ENCODE peak calls at places on chromosome 11, in nine cellular contexts. D is sigmoid colon, B is upper lobe of left lung, M is GM12891, E is spleen, O is HCT116, N is suprapubic skin, F is HL-60, Q is GM12892. K is an unnamed sample.

GRCh38 chr11:12206529-12206928 is 96.1 kb downstream of the MICAL2 start:
- DNase-seq in D (no peak), B (no peak), M (no peak), E (no peak), O (no peak), N (no peak), F (no peak), Q (no peak), K (no peak)

GRCh38 chr11:6658647-6659046 is 3.0 kb upstream of the DCHS1 start:
- DNase-seq in D (no peak), B (no peak), M (no peak), E (no peak), O (no peak), N (no peak), F (no peak), Q (no peak), K (no peak)

GRCh38 chr11:87298155-87298554 is 260.4 kb downstream of the TMEM135 start:
- DNase-seq in D (no peak), B (no peak), M (no peak), E (no peak), O (no peak), N (no peak), F (no peak), Q (no peak), K (no peak)

GRCh38 chr11:64767344-64768299 is 7.8 kb upstream of the PYGM start:
- DNase-seq in D (peak; percentile 86), B (peak; percentile 58), M (peak; percentile 45), E (peak; percentile 91), O (peak; percentile 45), N (peak; percentile 92), F (no peak), Q (peak; percentile 26), K (peak; percentile 73)

GRCh38 chr11:104798794-104799193 is 99.5 kb downstream of the CASP12 start:
- DNase-seq in D (no peak), B (no peak), M (no peak), E (no peak), O (no peak), N (no peak), F (no peak), Q (no peak), K (no peak)

GRCh38 chr11:69683764-69684333 is 8.7 kb upstream of the LTO1 start:
- DNase-seq in D (peak; percentile 38), B (no peak), M (no peak), E (peak; percentile 54), O (no peak), N (peak; percentile 65), F (no peak), Q (no peak), K (peak; percentile 42)

GRCh38 chr11:3947084-3947483 is 91.6 kb downstream of the STIM1 start:
- DNase-seq in D (peak; percentile 71), B (no peak), M (no peak), E (no peak), O (no peak), N (no peak), F (no peak), Q (no peak), K (no peak)

GRCh38 chr11:959027-959426 is 33.4 kb downstream of the AP2A2 start:
- DNase-seq in D (no peak), B (peak; percentile 72), M (no peak), E (no peak), O (no peak), N (no peak), F (no peak), Q (no peak), K (no peak)

GRCh38 chr11:86942212-86942611 is 13.0 kb downstream of the FZD4 start:
- DNase-seq in D (no peak), B (no peak), M (no peak), E (no peak), O (no peak), N (no peak), F (no peak), Q (no peak), K (no peak)

GRCh38 chr11:17077240-17077519 is 287 bp downstream of the RPS13 start:
- DNase-seq in D (no peak), B (no peak), M (no peak), E (no peak), O (no peak), N (peak; percentile 80), F (no peak), Q (no peak), K (no peak)

GRCh38 chr11:3126901-3127691 is 38.0 kb downstream of the OSBPL5 start:
- DNase-seq in D (peak; percentile 73), B (peak; percentile 66), M (no peak), E (peak; percentile 79), O (no peak), N (peak; percentile 78), F (no peak), Q (no peak), K (no peak)

GRCh38 chr11:19374189-19374588 is 133.4 kb upstream of the E2F8 start:
- DNase-seq in D (no peak), B (no peak), M (no peak), E (no peak), O (no peak), N (no peak), F (no peak), Q (no peak), K (no peak)

GRCh38 chr11:96328395-96329010 is 14.5 kb downstream of the MAML2 start:
- DNase-seq in D (no peak), B (no peak), M (no peak), E (no peak), O (no peak), N (no peak), F (no peak), Q (no peak), K (no peak)

GRCh38 chr11:96326954-96327353 is 16.0 kb downstream of the MAML2 start:
- DNase-seq in D (no peak), B (no peak), M (no peak), E (no peak), O (no peak), N (no peak), F (no peak), Q (no peak), K (no peak)

GRCh38 chr11:96322775-96323642 is 20.0 kb downstream of the MAML2 start:
- DNase-seq in D (no peak), B (no peak), M (no peak), E (no peak), O (no peak), N (no peak), F (no peak), Q (no peak), K (no peak)

GRCh38 chr11:96323643-96323985 is 19.4 kb downstream of the MAML2 start:
- DNase-seq in D (no peak), B (no peak), M (no peak), E (no peak), O (no peak), N (no peak), F (no peak), Q (no peak), K (no peak)

GRCh38 chr11:96324912-96325311 is 18.1 kb downstream of the MAML2 start:
- DNase-seq in D (no peak), B (no peak), M (no peak), E (no peak), O (peak; percentile 16), N (no peak), F (no peak), Q (no peak), K (no peak)
- TF ChIP-seq POLR2AphosphoS5 in D (no peak), B (no peak), M (no peak), E (no peak), O (no peak), N (no peak), F (no peak), Q (no peak), K (no peak)

GRCh38 chr11:26198697-26199096 is 133.2 kb upstream of the ANO3 start:
- DNase-seq in D (no peak), B (no peak), M (no peak), E (no peak), O (no peak), N (no peak), F (no peak), Q (no peak), K (no peak)
- TF ChIP-seq POLR2AphosphoS5 in D (no peak), B (no peak), M (no peak), E (no peak), O (no peak), N (no peak), F (no peak), Q (no peak), K (no peak)

GRCh38 chr11:133227674-133228111 is 304.6 kb downstream of the OPCML start:
- DNase-seq in D (no peak), B (no peak), M (no peak), E (no peak), O (no peak), N (no peak), F (no peak), Q (no peak), K (no peak)

GRCh38 chr11:133230446-133230845 is 301.9 kb downstream of the OPCML start:
- DNase-seq in D (no peak), B (no peak), M (no peak), E (no peak), O (no peak), N (no peak), F (no peak), Q (no peak), K (no peak)

DNA sequence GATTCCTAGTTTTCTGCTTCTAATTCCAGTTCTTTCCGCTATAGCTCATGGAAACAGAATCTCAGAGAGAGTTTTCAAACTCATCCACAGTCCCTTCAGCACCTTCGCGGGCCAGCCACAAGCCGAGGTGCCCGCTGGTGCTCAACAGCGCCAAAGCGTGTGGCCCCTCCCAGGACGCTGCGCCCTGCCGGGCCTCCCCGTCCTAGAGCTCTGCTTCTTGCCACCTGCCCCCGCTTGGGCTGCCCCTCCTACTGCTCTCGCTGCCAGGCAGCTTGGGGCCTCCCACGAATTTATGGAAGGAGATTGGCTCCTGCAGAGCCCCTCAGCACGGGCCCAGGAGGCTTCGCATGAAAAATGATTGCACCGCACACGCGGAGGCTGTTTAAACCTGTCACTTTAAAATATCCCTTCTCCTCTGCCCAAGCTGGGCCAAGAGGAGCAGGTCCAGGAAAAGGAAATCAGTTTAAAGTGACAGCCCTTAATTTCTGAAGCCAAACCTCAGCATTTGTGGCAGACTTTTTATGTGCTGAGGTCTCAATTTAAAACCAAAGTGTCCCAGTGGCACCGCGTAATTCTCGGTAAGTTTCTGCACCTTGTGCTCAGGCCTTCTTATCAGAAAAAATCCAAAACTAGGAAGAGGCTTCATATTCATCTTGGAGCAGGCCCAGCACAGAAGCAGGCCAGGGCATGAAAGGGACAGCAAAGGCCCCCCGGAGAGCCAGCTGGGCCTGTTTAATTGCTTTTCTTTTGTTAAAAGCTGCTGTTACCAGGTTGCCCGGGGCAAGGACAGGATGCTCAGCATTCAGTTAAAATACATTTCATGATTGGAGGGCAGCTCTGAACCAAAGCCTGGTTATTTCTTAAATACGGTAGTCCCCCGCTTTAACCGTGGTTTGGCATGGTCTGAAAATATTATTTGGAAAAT is 303.6 kb downstream of the OPCML start:
- DNase-seq in D (no peak), B (peak; percentile 82), M (no peak), E (no peak), O (no peak), N (no peak), F (no peak), Q (no peak), K (peak; percentile 29)
- TF ChIP-seq POLR2AphosphoS5 in D (no peak), B (no peak), M (no peak), E (no peak), O (no peak), N (no peak), F (no peak), Q (no peak), K (no peak)

GRCh38 chr11:112400615-112401014 is 140.0 kb upstream of the PLET1 start:
- DNase-seq in D (no peak), B (no peak), M (no peak), E (no peak), O (no peak), N (no peak), F (no peak), Q (no peak), K (no peak)
- TF ChIP-seq POLR2AphosphoS5 in D (no peak), B (no peak), M (no peak), E (no peak), O (no peak), N (no peak), F (no peak), Q (no peak), K (no peak)

GRCh38 chr11:109971184-109971523 is 122.0 kb upstream of the ZC3H12C start:
- DNase-seq in D (no peak), B (no peak), M (no peak), E (no peak), O (no peak), N (no peak), F (no peak), Q (no peak), K (no peak)
- TF ChIP-seq POLR2AphosphoS5 in D (no peak), B (no peak), M (no peak), E (no peak), O (no peak), N (no peak), F (no peak), Q (peak; percentile 39), K (no peak)

K was measured in stomach.